ENCODE peak calls at places on chromosomes 4 and X, in eight cellular contexts. L is RCC 7860; D is AG20443; N is activated naive CD8-positive, alpha-beta T cell treated with anti-CD3 and anti-CD28 coated beads, Interleukin-2, amount 50 U/mL, for 24 hours; J is GM13977; W is T-cell; M is CD8-positive, alpha-beta memory T cell; Q is hypothalamus. Z is an unnamed sample.

GRCh38 chr4:125003840-125004239 is 291.3 kb upstream of the ANKRD50 start:
- DNase-seq in L (no peak), D (no peak), N (no peak), J (no peak), W (no peak), M (no peak), Q (no peak), Z (no peak)

GRCh38 chrX:41334866-41335589 is 1.1 kb downstream of the DDX3X start:
- DNase-seq in L (peak), D (peak), N (peak), J (peak), W (peak), M (peak), Q (no peak), Z (peak)

GRCh38 chr4:121989715-121990114 is 37.9 kb upstream of the TRPC3 start:
- DNase-seq in L (no peak), D (no peak), N (no peak), J (no peak), W (no peak), M (no peak), Q (no peak), Z (no peak)

GRCh38 chr4:94458682-94459081 is 6.9 kb downstream of the PDLIM5 start:
- DNase-seq in L (no peak), D (no peak), N (no peak), J (no peak), W (no peak), M (no peak), Q (no peak), Z (no peak)

GRCh38 chrX:57586360-57586759 is 5.5 kb upstream of the ZXDB start:
- DNase-seq in L (no peak), D (no peak), N (no peak), J (no peak), W (no peak), M (no peak), Q (no peak), Z (no peak)

GRCh38 chrX:53321943-53322497 is 40.6 kb upstream of the IQSEC2 start:
- DNase-seq in L (no peak), D (no peak), N (no peak), J (no peak), W (no peak), M (no peak), Q (no peak), Z (no peak)

GRCh38 chr4:82044141-82044993 is 329.4 kb downstream of the HNRNPD start:
- DNase-seq in L (no peak), D (peak), N (peak), J (no peak), W (no peak), M (no peak), Q (peak), Z (peak)

GRCh38 chr4:150593996-150594395 is 12.0 kb downstream of the MAB21L2 start:
- DNase-seq in L (no peak), D (no peak), N (no peak), J (no peak), W (no peak), M (no peak), Q (no peak), Z (no peak)

GRCh38 chr4:95694411-95694810 is 145.5 kb upstream of the PDHA2 start:
- DNase-seq in L (no peak), D (no peak), N (no peak), J (no peak), W (no peak), M (no peak), Q (no peak), Z (no peak)

GRCh38 chrX:2371026-2371778 is 129.6 kb downstream of the DHRSX start:
- DNase-seq in L (no peak), D (no peak), N (no peak), J (no peak), W (no peak), M (no peak), Q (no peak), Z (no peak)